ENCODE peak calls at places on chromosomes 11 and 22, in eight cellular contexts. X is stimulated activated memory B cell treated with anti-CD40 and anti-IgM and Interleukin-4, amounts not matched to agents 10 μg/mL and 1 μg/mL and 100 μg/mL, for 72 hours; B is PC-3; A is CD4-positive, alpha-beta T cell; Z is naive thymus-derived CD8-positive, alpha-beta T cell; R is right cardiac atrium; T is heart right ventricle; J is T-cell. K is an unnamed sample.

GRCh38 chr11:33531743-33532181 is 168.9 kb downstream of the C11orf91 start:
- ATAC-seq in X (no peak), B (no peak), A (no peak), Z (no peak), R (no peak), T (no peak), J (no peak), K (no peak)

GRCh38 chr11:107705027-107705426 is 6.8 kb downstream of the SLN start:
- ATAC-seq in X (no peak), B (peak; percentile 93), A (no peak), Z (no peak), R (peak; percentile 62), T (no peak), J (no peak), K (peak; percentile 76)

GRCh38 chr22:49023161-49023878 is 804.4 kb downstream of the BRD1 start:
- ATAC-seq in X (no peak), B (no peak), A (no peak), Z (no peak), R (no peak), T (no peak), J (no peak), K (no peak)

GRCh38 chr22:26259510-26259909 is 90.2 kb downstream of the SEZ6L start:
- ATAC-seq in X (no peak), B (no peak), A (no peak), Z (no peak), R (no peak), T (no peak), J (no peak), K (no peak)

GRCh38 chr11:113386866-113387265 is 713 bp upstream of the ANKK1 start:
- ATAC-seq in X (no peak), B (no peak), A (no peak), Z (no peak), R (no peak), T (no peak), J (no peak), K (no peak)

GRCh38 chr22:47048123-47049077 is 285.9 kb downstream of the TBC1D22A start:
- ATAC-seq in X (no peak), B (no peak), A (no peak), Z (no peak), R (no peak), T (peak; percentile 11), J (peak; percentile 29), K (no peak)

GRCh38 chr11:10658621-10659338 is 34.8 kb downstream of the IRAG1 start:
- ATAC-seq in X (peak; percentile 2), B (no peak), A (no peak), Z (no peak), R (peak; percentile 8), T (peak; percentile 48), J (no peak), K (no peak)

GRCh38 chr11:78838417-78838816 is 263.8 kb upstream of the NARS2 start:
- ATAC-seq in X (no peak), B (peak; percentile 59), A (no peak), Z (no peak), R (no peak), T (no peak), J (no peak), K (no peak)

GRCh38 chr11:64165482-64165841 is 451 bp downstream of the MACROD1 start:
- ATAC-seq in X (peak; percentile 25), B (peak; percentile 25), A (peak; percentile 20), Z (peak; percentile 33), R (no peak), T (peak; percentile 31), J (peak; percentile 17), K (peak; percentile 6)

GRCh38 chr11:115471367-115471766 is 32.8 kb downstream of the CADM1 start:
- ATAC-seq in X (peak; percentile 93), B (no peak), A (no peak), Z (no peak), R (no peak), T (no peak), J (no peak), K (no peak)

GRCh38 chr22:28899199-28899853 is 16.0 kb downstream of the ZNRF3 start:
- ATAC-seq in X (no peak), B (no peak), A (peak; percentile 81), Z (peak; percentile 99), R (no peak), T (no peak), J (peak; percentile 93), K (no peak)

GRCh38 chr11:11155962-11156815 is 196.9 kb downstream of the CSNK2A3 start:
- ATAC-seq in X (peak; percentile 59), B (no peak), A (peak; percentile 79), Z (peak; percentile 73), R (peak; percentile 39), T (peak; percentile 39), J (peak; percentile 78), K (peak; percentile 20)

GRCh38 chr22:30438559-30438958 is 13.0 kb downstream of the MTFP1 start:
- ATAC-seq in X (no peak), B (no peak), A (no peak), Z (no peak), R (no peak), T (no peak), J (no peak), K (no peak)

GRCh38 chr22:40463017-40463631 is 92.7 kb downstream of the SGSM3 start:
- ATAC-seq in X (peak; percentile 94), B (no peak), A (peak; percentile 81), Z (peak; percentile 85), R (peak; percentile 55), T (no peak), J (peak; percentile 90), K (no peak)

K was measured in gastroesophageal sphincter.